ENCODE peak calls at places on chromosome 15, in four cellular contexts. S is IMR-90, K is H9, H is neuronal stem cell. I is an unnamed sample. For H3K4me1, the result is how much of the 10 kb centered on the place peaks cover.

GRCh38 chr15:74901612-74902063 is 5.0 kb downstream of the FAM219B start:
- DNase-seq in S (peak), K (peak), H (peak), I (peak)

GRCh38 chr15:70608156-70608555 is 155.2 kb downstream of the UACA start:
- DNase-seq in S (peak), K (no peak), H (no peak), I (no peak)

GRCh38 chr15:74060251-74060650 is 22.1 kb downstream of the GOLGA6A start:
- DNase-seq in S (no peak), H (no peak), K (no peak), I (no peak)

GRCh38 chr15:101372149-101372577 is 77.1 kb upstream of the SNRPA1 start:
- DNase-seq in H (no peak), K (no peak), S (peak), I (no peak)

GRCh38 chr15:75532413-75533250 is 46.5 kb downstream of the PTPN9 start:
- DNase-seq in S (peak), K (peak), H (peak), I (peak)

GRCh38 chr15:92617197-92618037 is 38.2 kb downstream of the FAM174B start:
- DNase-seq in H (no peak), K (no peak), S (peak), I (peak)

GRCh38 chr15:72964542-72964941 is 87.7 kb upstream of the NEO1 start:
- DNase-seq in S (no peak), H (no peak), K (no peak), I (no peak)

GRCh38 chr15:66685638-66686150 is 16.3 kb upstream of the SMAD6 start:
- DNase-seq in H (no peak), K (no peak), S (no peak), I (no peak)

GRCh38 chr15:75640483-75641175 is 605 bp upstream of the IMP3 start:
- DNase-seq in K (no peak), S (peak), H (no peak), I (peak)

DNA sequence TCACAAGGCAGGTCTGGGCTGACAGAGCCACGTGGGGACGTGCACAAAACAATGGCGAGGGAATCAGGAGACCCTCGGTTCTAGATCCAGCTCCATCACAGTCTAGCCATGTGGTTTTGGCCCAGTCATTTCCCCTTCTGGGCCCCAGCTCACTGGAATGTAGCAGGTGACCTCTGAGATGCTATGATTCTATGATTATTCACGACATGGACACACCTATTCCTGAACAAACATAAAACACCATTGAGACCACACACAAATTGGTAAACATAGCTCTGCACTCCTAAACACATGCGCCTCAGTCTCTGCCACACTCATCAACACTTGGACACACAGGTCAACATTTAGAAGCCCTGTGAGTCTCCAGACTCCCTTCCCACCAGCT is 9.0 kb downstream of the IGDCC4 start:
- DNase-seq in H (no peak), S (no peak), K (no peak), I (no peak)
- H2AK5ac ChIP-seq in H (peak), S (no peak), K (no peak), I (peak)

GRCh38 chr15:89904519-89904918 is 8.2 kb downstream of the ARPIN start:
- DNase-seq in K (no peak), H (no peak), S (no peak), I (no peak)

GRCh38 chr15:89908226-89908625 is 4.5 kb downstream of the ARPIN start:
- DNase-seq in H (no peak), K (no peak), S (no peak), I (no peak)

GRCh38 chr15:89903858-89904130 is 9.0 kb downstream of the ARPIN start:
- DNase-seq in H (no peak), K (no peak), S (no peak), I (no peak)

GRCh38 chr15:89907289-89907688 is 5.5 kb downstream of the ARPIN start:
- DNase-seq in H (no peak), S (peak), K (no peak), I (no peak)

GRCh38 chr15:89905846-89906378 is 6.8 kb downstream of the ARPIN start:
- DNase-seq in K (no peak), S (no peak), H (no peak), I (no peak)
- H3K4me1 ChIP-seq in K (under half), S (under half), H (under half), I (under half)

DNA sequence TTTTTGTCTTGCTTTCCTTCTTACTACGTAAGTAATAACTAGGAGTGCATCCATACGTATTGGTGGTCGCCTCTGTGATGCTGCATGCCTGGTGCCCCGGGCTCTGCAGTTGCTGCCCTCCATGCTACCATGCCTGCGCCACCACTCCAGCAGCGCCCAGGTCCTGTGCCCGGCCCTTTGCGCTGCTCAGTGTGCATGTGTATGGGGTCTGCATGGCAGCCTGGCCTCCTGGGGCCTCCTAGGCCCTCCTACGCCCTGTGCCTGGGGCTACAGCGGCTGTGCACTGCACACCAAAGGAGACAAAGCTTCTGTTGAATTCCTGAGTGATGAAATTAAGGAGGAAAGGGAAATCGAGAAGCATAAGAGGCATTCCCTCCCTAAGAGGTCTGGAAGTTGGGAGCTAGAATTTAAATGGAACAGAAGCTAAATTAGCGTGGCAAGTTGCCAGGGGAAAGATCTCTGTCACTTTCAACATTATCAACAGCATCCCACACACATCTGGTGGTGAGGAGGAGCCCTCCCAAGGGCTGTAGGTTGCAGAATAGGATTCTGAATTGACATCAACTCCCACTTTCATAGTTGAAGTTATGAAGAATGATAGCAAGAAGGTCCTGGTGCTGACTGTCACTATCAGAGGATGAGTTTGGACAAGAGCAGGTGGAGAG is 275.0 kb upstream of the CHRM5 start:
- DNase-seq in K (no peak), H (no peak), S (no peak), I (no peak)
- H2AK5ac ChIP-seq in K (no peak), H (peak), S (no peak), I (no peak)

GRCh38 chr15:78210349-78210717 is 24.0 kb downstream of the ACSBG1 start:
- DNase-seq in S (no peak), H (no peak), K (no peak), I (no peak)

GRCh38 chr15:78208341-78208844 is 26.0 kb downstream of the ACSBG1 start:
- DNase-seq in K (no peak), H (no peak), S (no peak), I (no peak)

GRCh38 chr15:78211189-78211921 is 23.0 kb downstream of the ACSBG1 start:
- DNase-seq in H (no peak), S (no peak), K (no peak), I (no peak)

GRCh38 chr15:78208887-78209645 is 25.3 kb downstream of the ACSBG1 start:
- DNase-seq in H (no peak), K (peak), S (no peak), I (no peak)

GRCh38 chr15:78209646-78210348 is 24.6 kb downstream of the ACSBG1 start:
- DNase-seq in S (no peak), K (no peak), H (no peak), I (no peak)
- H3K4me1 ChIP-seq in S (under half), K (under half), H (under half), I (under half)

I was measured in mesendoderm.